ENCODE peak calls at places on chromosomes 2 and 18, in six cellular contexts. P is NCI-H446, U is dermis microvascular lymphatic vessel endothelial cell, C is SHP77, F is COR-L47, W is NCI-H1436 treated with DMSO at 0.1 percent for 48 hours. Z is an unnamed sample.

GRCh38 chr2:227813562-227814353 is at the start of gene CCL20:
- DNase-seq in U (no peak), P (no peak), W (no peak), C (no peak), F (no peak), Z (no peak)

GRCh38 chr18:79903787-79904356 is 47.6 kb downstream of the SLC66A2 start:
- DNase-seq in U (no peak), P (no peak), W (no peak), C (no peak), F (no peak), Z (no peak)

GRCh38 chr2:20343128-20343527 is 7.5 kb downstream of the PUM2 start:
- DNase-seq in U (no peak), C (no peak), F (no peak), W (no peak), P (no peak), Z (no peak)

GRCh38 chr2:73259276-73259675 is 25.0 kb downstream of the FBXO41 start:
- DNase-seq in P (no peak), W (no peak), C (no peak), F (no peak), U (no peak), Z (no peak)

GRCh38 chr2:23669413-23670244 is 257.3 kb downstream of the ATAD2B start:
- DNase-seq in W (no peak), F (no peak), U (peak; percentile 73), P (peak; percentile 93), C (no peak), Z (no peak)

GRCh38 chr2:111522231-111522768 is 361.7 kb downstream of the ANAPC1 start:
- DNase-seq in U (no peak), C (no peak), W (no peak), F (no peak), P (no peak), Z (no peak)

GRCh38 chr2:187499941-187500532 is 52.0 kb upstream of the CALCRL start:
- DNase-seq in U (peak; percentile 55), C (peak; percentile 45), W (peak; percentile 5), P (peak; percentile 72), F (peak; percentile 58), Z (peak; percentile 75)

GRCh38 chr2:112216158-112216557 is 38.7 kb downstream of the ZC3H8 start:
- DNase-seq in C (no peak), W (no peak), U (no peak), F (no peak), P (no peak), Z (peak; percentile 30)

GRCh38 chr2:209145941-209146681 is 277.7 kb upstream of the MAP2 start:
- DNase-seq in F (no peak), U (no peak), P (no peak), C (no peak), W (no peak), Z (no peak)

GRCh38 chr2:173860082-173860481 is 105.1 kb downstream of the SP3 start:
- DNase-seq in P (no peak), F (no peak), W (no peak), C (no peak), U (no peak), Z (no peak)

GRCh38 chr18:55587341-55588000 is 521 bp downstream of the TCF4 start:
- DNase-seq in C (peak; percentile 56), P (peak; percentile 62), F (peak; percentile 72), W (no peak), U (peak; percentile 51), Z (peak; percentile 63)

GRCh38 chr2:64601027-64601767 is 52.5 kb downstream of the SERTAD2 start:
- DNase-seq in P (no peak), W (no peak), U (no peak), F (no peak), C (no peak), Z (no peak)

GRCh38 chr2:121804340-121804739 is 48.9 kb downstream of the TSN start:
- DNase-seq in W (peak; percentile 40), F (peak; percentile 66), C (peak; percentile 86), P (peak; percentile 84), U (peak; percentile 61), Z (peak; percentile 53)

GRCh38 chr2:96788393-96789244 is 27.4 kb upstream of the CNNM3 start:
- DNase-seq in P (peak; percentile 27), C (peak; percentile 13), W (no peak), F (no peak), U (no peak), Z (no peak)

GRCh38 chr18:73739098-73739497 is 408.5 kb downstream of the FBXO15 start:
- DNase-seq in U (no peak), F (no peak), C (no peak), P (no peak), W (no peak), Z (no peak)

GRCh38 chr18:26457611-26458350 is 90.6 kb downstream of the KCTD1 start:
- DNase-seq in W (no peak), P (peak; percentile 39), F (no peak), C (no peak), U (no peak), Z (no peak)

GRCh38 chr2:120410487-120410886 is 64.6 kb downstream of the INHBB start:
- DNase-seq in W (no peak), F (no peak), C (no peak), U (no peak), P (no peak), Z (no peak)

GRCh38 chr2:183037660-183038340 is 457 bp downstream of the NCKAP1 start:
- DNase-seq in W (no peak), C (peak; percentile 49), P (peak; percentile 77), F (peak; percentile 74), U (peak; percentile 6), Z (no peak)

GRCh38 chr2:208142255-208142924 is 3.6 kb downstream of the CRYGB start:
- DNase-seq in W (peak; percentile 75), U (peak; percentile 66), F (peak; percentile 97), C (no peak), P (peak; percentile 27), Z (peak; percentile 6)

GRCh38 chr2:72896446-72896845 is 9.2 kb downstream of the SPR start:
- DNase-seq in U (no peak), W (no peak), P (no peak), F (no peak), C (no peak), Z (no peak)

GRCh38 chr18:37450434-37451133 is 115.0 kb downstream of the CELF4 start:
- DNase-seq in F (peak; percentile 96), W (no peak), U (no peak), C (peak; percentile 29), P (no peak), Z (no peak)

GRCh38 chr2:105455488-105455991 is 56.7 kb upstream of the FHL2 start:
- DNase-seq in F (no peak), C (peak; percentile 85), W (peak; percentile 38), U (no peak), P (peak; percentile 24), Z (peak; percentile 68)

GRCh38 chr2:181581534-181581933 is 75.4 kb downstream of the CERKL start:
- DNase-seq in F (no peak), W (no peak), C (no peak), U (no peak), P (no peak), Z (no peak)

GRCh38 chr2:71944183-71944550 is 203.5 kb downstream of the CYP26B1 start:
- DNase-seq in F (no peak), W (no peak), P (no peak), C (no peak), U (no peak), Z (no peak)

GRCh38 chr2:113878743-113879142 is 11.1 kb upstream of the ACTR3 start:
- DNase-seq in P (no peak), U (no peak), C (no peak), W (no peak), F (peak; percentile 13), Z (no peak)

GRCh38 chr2:231709636-231709980 is 1.3 kb downstream of the PTMA start:
- DNase-seq in U (no peak), W (no peak), P (no peak), F (no peak), C (no peak), Z (peak; percentile 27)

GRCh38 chr2:43274055-43274454 is 47.6 kb upstream of the ZFP36L2 start:
- DNase-seq in W (no peak), U (no peak), C (no peak), F (no peak), P (no peak), Z (no peak)

Z was measured in endothelial cell of umbilical vein.